ENCODE peak calls at places on chromosomes 11 and 22, in ten cellular contexts. W is Peyer's patch, Z is right lobe of liver, B is K562, Q is transverse colon, C is uterus, F is stomach, V is body of pancreas, N is A549, T is tibial nerve. P is an unnamed sample.
A peak's percentile ranks its signal among the peaks of the same experiment; 100 is the strongest.

GRCh38 chr11:132042296-132042695 is 671.9 kb downstream of the NTM start:
- DNase-seq in T (no peak), N (no peak), C (no peak), Z (no peak), Q (no peak), B (no peak), W (no peak), F (no peak), V (no peak), P (no peak)

GRCh38 chr11:124482362-124483147 is 37.1 kb upstream of the OR8B8 start:
- DNase-seq in Q (no peak), C (no peak), F (no peak), N (no peak), B (peak; percentile 9), Z (no peak), V (no peak), T (no peak), W (no peak), P (no peak)

GRCh38 chr11:98549571-98549970 is 471.2 kb upstream of the CNTN5 start:
- DNase-seq in Z (no peak), B (no peak), N (no peak), C (no peak), W (no peak), Q (no peak), T (no peak), F (no peak), V (no peak), P (no peak)

GRCh38 chr11:82577246-82577645 is 156.4 kb downstream of the FAM181B start:
- DNase-seq in B (no peak), Z (no peak), T (no peak), W (peak; percentile 36), V (no peak), Q (no peak), C (no peak), N (no peak), F (no peak), P (peak; percentile 48)

GRCh38 chr11:26830757-26831156 is 108.9 kb upstream of the SLC5A12 start:
- DNase-seq in B (no peak), Q (no peak), F (no peak), N (no peak), V (no peak), T (peak; percentile 55), C (no peak), W (no peak), Z (no peak), P (no peak)

GRCh38 chr11:76810151-76810853 is 27.1 kb downstream of the TSKU start:
- DNase-seq in W (no peak), T (peak; percentile 70), V (peak; percentile 66), B (no peak), F (no peak), Z (no peak), N (no peak), C (no peak), Q (peak; percentile 64), P (no peak)

GRCh38 chr11:88363004-88363403 is 25.5 kb upstream of the CTSC start:
- DNase-seq in Q (no peak), W (no peak), V (no peak), C (no peak), N (no peak), T (no peak), F (no peak), Z (no peak), B (no peak), P (no peak)

GRCh38 chr11:20310596-20311394 is 52.7 kb upstream of the HTATIP2 start:
- DNase-seq in N (no peak), V (no peak), Q (no peak), C (no peak), B (no peak), T (no peak), F (no peak), Z (no peak), W (no peak), P (no peak)

GRCh38 chr22:43566561-43567332 is 154.9 kb downstream of the MPPED1 start:
- DNase-seq in W (no peak), Z (no peak), V (no peak), Q (no peak), F (no peak), N (no peak), C (no peak), T (no peak), B (no peak), P (no peak)

GRCh38 chr11:69817265-69818236 is 1.7 kb downstream of the FGF3 start:
- DNase-seq in T (no peak), N (peak; percentile 36), W (no peak), B (peak; percentile 37), C (no peak), F (no peak), Z (no peak), V (no peak), Q (no peak), P (no peak)

GRCh38 chr22:35342390-35342789 is 38.5 kb upstream of the HMOX1 start:
- DNase-seq in F (no peak), B (no peak), T (no peak), Z (no peak), C (no peak), V (no peak), W (no peak), N (no peak), Q (no peak), P (no peak)

GRCh38 chr22:35341090-35341874 is 39.6 kb upstream of the HMOX1 start:
- DNase-seq in Q (no peak), N (no peak), V (no peak), Z (no peak), F (no peak), C (no peak), B (no peak), T (no peak), W (no peak), P (no peak)

GRCh38 chr22:35344956-35345690 is 35.8 kb upstream of the HMOX1 start:
- DNase-seq in N (no peak), T (no peak), V (no peak), W (no peak), F (no peak), B (no peak), Q (peak; percentile 65), C (no peak), Z (no peak), P (no peak)

GRCh38 chr22:35345808-35346505 is 34.9 kb upstream of the HMOX1 start:
- DNase-seq in F (no peak), C (no peak), Z (no peak), N (no peak), B (no peak), V (no peak), W (no peak), T (no peak), Q (no peak), P (no peak)

GRCh38 chr22:35343664-35344550 is 37.0 kb upstream of the HMOX1 start:
- DNase-seq in F (no peak), W (no peak), B (no peak), V (no peak), Z (no peak), N (no peak), T (no peak), Q (no peak), C (no peak), P (no peak)
- TF ChIP-seq POLR2A in F (no peak), W (no peak), B (no peak), V (no peak), Z (no peak), N (no peak), T (no peak), Q (no peak), C (no peak), P (no peak)

GRCh38 chr11:120188831-120189455 is 21.9 kb upstream of the OAF start:
- DNase-seq in C (peak; percentile 7), F (no peak), W (peak; percentile 64), B (no peak), T (no peak), Z (no peak), N (no peak), Q (no peak), V (no peak), P (no peak)

GRCh38 chr11:120194166-120194565 is 16.7 kb upstream of the OAF start:
- DNase-seq in Q (no peak), Z (peak; percentile 9), W (peak; percentile 22), B (no peak), F (no peak), T (no peak), N (no peak), V (no peak), C (no peak), P (no peak)

GRCh38 chr11:120188371-120188770 is 22.5 kb upstream of the OAF start:
- DNase-seq in Z (no peak), Q (no peak), T (no peak), V (no peak), F (no peak), C (peak; percentile 12), B (no peak), N (no peak), W (peak; percentile 46), P (no peak)

GRCh38 chr11:120192831-120193625 is 17.8 kb upstream of the OAF start:
- DNase-seq in Q (no peak), V (peak; percentile 50), Z (peak; percentile 96), T (no peak), F (no peak), N (no peak), W (peak; percentile 67), B (peak; percentile 28), C (no peak), P (no peak)

DNA sequence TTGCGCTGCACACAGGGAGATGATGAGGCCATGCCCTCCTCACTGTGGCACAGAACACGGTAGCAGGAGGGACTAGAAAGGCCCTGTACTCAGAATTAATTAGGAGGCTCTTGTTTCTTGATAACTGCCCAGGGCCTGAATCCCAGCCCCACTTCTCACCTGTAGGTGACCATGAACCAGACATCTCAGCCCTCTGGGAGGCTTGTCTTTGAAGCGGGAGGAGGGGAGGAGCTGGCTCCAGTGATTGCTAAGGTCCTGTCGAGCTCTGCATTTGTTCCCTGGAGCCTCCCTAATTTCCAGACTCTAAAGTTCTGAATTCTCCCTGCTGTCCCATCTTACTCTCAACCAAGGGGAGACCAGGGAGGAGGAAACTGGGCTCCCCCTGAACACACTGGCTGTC is 19.8 kb upstream of the OAF start:
- DNase-seq in N (no peak), C (no peak), T (no peak), F (no peak), Z (no peak), B (no peak), V (no peak), W (no peak), Q (no peak), P (no peak)
- TF ChIP-seq CTCF in N (no peak), C (no peak), T (no peak), F (no peak), Z (no peak), B (no peak), V (no peak), W (no peak), Q (no peak), P (no peak)

GRCh38 chr11:46238967-46239800 is 38.3 kb upstream of the CREB3L1 start:
- DNase-seq in V (peak; percentile 86), N (peak; percentile 86), C (peak; percentile 85), Q (peak; percentile 86), W (peak; percentile 88), F (peak; percentile 85), B (peak; percentile 78), Z (peak; percentile 87), T (peak; percentile 77), P (peak; percentile 88)
- TF ChIP-seq POLR2A in V (no peak), N (no peak), C (peak; percentile 40), Q (no peak), W (no peak), F (no peak), B (peak; percentile 10), Z (no peak), T (no peak), P (peak; percentile 40)

DNA sequence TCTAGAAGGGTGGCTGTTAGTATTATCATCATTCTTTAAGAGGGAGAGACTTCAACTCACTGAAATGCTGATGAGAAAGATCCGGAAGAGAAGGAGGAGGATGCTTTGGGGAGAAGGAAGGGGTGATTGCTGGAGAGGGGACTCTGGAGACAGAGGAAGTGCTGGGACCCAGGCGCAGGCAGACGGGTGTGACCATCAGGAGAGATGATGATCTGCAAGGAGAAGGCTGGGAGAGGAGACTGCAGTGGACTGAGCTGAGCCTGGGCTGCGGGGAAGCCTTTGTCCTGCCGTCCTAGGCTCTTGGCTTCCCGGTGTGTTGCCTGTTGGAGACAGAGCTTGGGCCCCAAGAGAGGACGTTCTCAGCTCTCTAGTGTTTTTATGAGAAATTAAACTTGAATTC is 22.6 kb downstream of the RASD2 start:
- DNase-seq in F (no peak), C (no peak), W (no peak), T (no peak), V (no peak), Z (no peak), Q (no peak), B (no peak), N (no peak), P (no peak)
- TF ChIP-seq CTCF in F (no peak), C (no peak), W (no peak), T (no peak), V (no peak), Z (no peak), Q (no peak), B (no peak), N (no peak), P (no peak)

P was measured in heart left ventricle.